ENCODE peak calls at places on chromosomes 5 and 9, in nine cellular contexts. One of them, this sample, is unnamed.

GRCh38 chr5:126988021-126988569 is 42.3 kb downstream of the MARCHF3 start:
- DNase-seq in heart right ventricle: no peak
- DNase-seq in spleen: no peak
- DNase-seq in SK-N-SH: no peak
- DNase-seq in psoas muscle: no peak
- DNase-seq in A549: no peak
- DNase-seq in aorta: no peak
- DNase-seq in lower lobe of right lung: no peak
- DNase-seq in GM23338: no peak
- DNase-seq in this sample: no peak

GRCh38 chr9:134484479-134484878 is 157.1 kb upstream of the COL5A1 start:
- DNase-seq in heart right ventricle: no peak
- DNase-seq in spleen: peak; percentile 51
- DNase-seq in SK-N-SH: no peak
- DNase-seq in psoas muscle: no peak
- DNase-seq in A549: no peak
- DNase-seq in aorta: peak; percentile 45
- DNase-seq in lower lobe of right lung: no peak
- DNase-seq in GM23338: no peak
- DNase-seq in this sample: peak; percentile 15

GRCh38 chr5:80805038-80805437 is 150.3 kb upstream of the DHFR start:
- DNase-seq in heart right ventricle: no peak
- DNase-seq in spleen: no peak
- DNase-seq in SK-N-SH: no peak
- DNase-seq in psoas muscle: no peak
- DNase-seq in A549: no peak
- DNase-seq in aorta: no peak
- DNase-seq in lower lobe of right lung: no peak
- DNase-seq in GM23338: no peak
- DNase-seq in this sample: no peak

GRCh38 chr5:76365558-76365957 is 37.5 kb upstream of the IQGAP2 start:
- DNase-seq in heart right ventricle: no peak
- DNase-seq in spleen: no peak
- DNase-seq in SK-N-SH: no peak
- DNase-seq in psoas muscle: no peak
- DNase-seq in A549: no peak
- DNase-seq in aorta: no peak
- DNase-seq in lower lobe of right lung: no peak
- DNase-seq in GM23338: no peak
- DNase-seq in this sample: no peak

GRCh38 chr9:132381966-132382541 is 24.6 kb downstream of the TTF1 start:
- DNase-seq in heart right ventricle: no peak
- DNase-seq in spleen: peak; percentile 77
- DNase-seq in SK-N-SH: no peak
- DNase-seq in psoas muscle: no peak
- DNase-seq in A549: no peak
- DNase-seq in aorta: peak; percentile 49
- DNase-seq in lower lobe of right lung: no peak
- DNase-seq in GM23338: no peak
- DNase-seq in this sample: no peak

GRCh38 chr9:123928471-123929176 is 1.3 kb downstream of the DENND1A start:
- DNase-seq in heart right ventricle: no peak
- DNase-seq in spleen: no peak
- DNase-seq in SK-N-SH: peak; percentile 60
- DNase-seq in psoas muscle: no peak
- DNase-seq in A549: no peak
- DNase-seq in aorta: no peak
- DNase-seq in lower lobe of right lung: no peak
- DNase-seq in GM23338: no peak
- DNase-seq in this sample: peak; percentile 39

GRCh38 chr9:114662081-114662989 is 4.7 kb upstream of the TEX53 start:
- DNase-seq in heart right ventricle: no peak
- DNase-seq in spleen: no peak
- DNase-seq in SK-N-SH: peak; percentile 77
- DNase-seq in psoas muscle: no peak
- DNase-seq in A549: peak; percentile 33
- DNase-seq in aorta: no peak
- DNase-seq in lower lobe of right lung: no peak
- DNase-seq in GM23338: peak; percentile 89
- DNase-seq in this sample: peak; percentile 53

GRCh38 chr5:27875148-27875547 is 836.8 kb upstream of the CDH9 start:
- DNase-seq in heart right ventricle: no peak
- DNase-seq in spleen: no peak
- DNase-seq in SK-N-SH: no peak
- DNase-seq in psoas muscle: no peak
- DNase-seq in A549: no peak
- DNase-seq in aorta: no peak
- DNase-seq in lower lobe of right lung: no peak
- DNase-seq in GM23338: no peak
- DNase-seq in this sample: no peak

GRCh38 chr5:66206465-66206864 is 62.4 kb downstream of the SREK1 start:
- DNase-seq in heart right ventricle: no peak
- DNase-seq in spleen: no peak
- DNase-seq in SK-N-SH: no peak
- DNase-seq in psoas muscle: no peak
- DNase-seq in A549: no peak
- DNase-seq in aorta: no peak
- DNase-seq in lower lobe of right lung: no peak
- DNase-seq in GM23338: no peak
- DNase-seq in this sample: no peak

GRCh38 chr9:130847306-130848217 is 12.5 kb downstream of the ABL1 start:
- DNase-seq in heart right ventricle: peak; percentile 39
- DNase-seq in spleen: no peak
- DNase-seq in SK-N-SH: peak; percentile 45
- DNase-seq in psoas muscle: peak; percentile 81
- DNase-seq in A549: peak; percentile 87
- DNase-seq in aorta: peak; percentile 80
- DNase-seq in lower lobe of right lung: no peak
- DNase-seq in GM23338: peak; percentile 86
- DNase-seq in this sample: peak; percentile 80

GRCh38 chr5:7348168-7348802 is 47.7 kb upstream of the ADCY2 start:
- DNase-seq in heart right ventricle: no peak
- DNase-seq in spleen: no peak
- DNase-seq in SK-N-SH: no peak
- DNase-seq in psoas muscle: no peak
- DNase-seq in A549: no peak
- DNase-seq in aorta: no peak
- DNase-seq in lower lobe of right lung: no peak
- DNase-seq in GM23338: peak; percentile 19
- DNase-seq in this sample: no peak

GRCh38 chr9:37405764-37406380 is 16.6 kb upstream of the GRHPR start:
- DNase-seq in heart right ventricle: no peak
- DNase-seq in spleen: no peak
- DNase-seq in SK-N-SH: no peak
- DNase-seq in psoas muscle: no peak
- DNase-seq in A549: no peak
- DNase-seq in aorta: no peak
- DNase-seq in lower lobe of right lung: no peak
- DNase-seq in GM23338: no peak
- DNase-seq in this sample: peak; percentile 59

DNA sequence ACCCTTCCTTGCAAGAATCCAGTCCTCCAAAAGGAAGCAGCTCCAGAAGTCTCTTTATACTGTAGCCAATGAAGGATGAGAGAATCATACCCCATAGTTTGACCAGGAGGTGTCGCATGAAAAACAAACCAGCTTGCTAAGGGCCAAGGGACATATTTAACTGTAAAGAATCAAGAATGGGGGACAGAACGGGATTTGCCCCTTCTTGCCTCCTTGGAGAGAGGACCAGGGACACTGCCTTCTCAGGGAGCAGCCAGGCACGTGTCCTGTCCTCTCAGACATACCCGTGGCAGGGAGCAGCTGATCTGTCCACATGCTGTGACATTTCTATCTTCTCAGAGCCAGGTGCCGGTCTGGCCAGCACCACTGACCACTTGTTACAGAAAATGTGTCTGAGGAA is 11.7 kb downstream of the PRUNE2 start:
- DNase-seq in heart right ventricle: no peak
- DNase-seq in spleen: no peak
- DNase-seq in SK-N-SH: no peak
- DNase-seq in psoas muscle: no peak
- DNase-seq in A549: no peak
- DNase-seq in aorta: no peak
- DNase-seq in lower lobe of right lung: no peak
- DNase-seq in GM23338: no peak
- DNase-seq in this sample: no peak
- H3K27ac ChIP-seq in heart right ventricle: no peak overlapping the region
- H3K27ac ChIP-seq in spleen: no peak overlapping the region
- H3K27ac ChIP-seq in SK-N-SH: no peak overlapping the region
- H3K27ac ChIP-seq in psoas muscle: no peak overlapping the region
- H3K27ac ChIP-seq in A549: no peak overlapping the region
- H3K27ac ChIP-seq in aorta: peak overlapping the region; percentile 46
- H3K27ac ChIP-seq in lower lobe of right lung: no peak overlapping the region
- H3K27ac ChIP-seq in GM23338: no peak overlapping the region
- H3K27ac ChIP-seq in this sample: no peak overlapping the region

GRCh38 chr5:133415906-133416305 is 196.4 kb downstream of the FSTL4 start:
- DNase-seq in heart right ventricle: no peak
- DNase-seq in spleen: no peak
- DNase-seq in SK-N-SH: no peak
- DNase-seq in psoas muscle: no peak
- DNase-seq in A549: no peak
- DNase-seq in aorta: no peak
- DNase-seq in lower lobe of right lung: no peak
- DNase-seq in GM23338: no peak
- DNase-seq in this sample: no peak
- H3K4me3 ChIP-seq in heart right ventricle: no peak overlapping the region
- H3K4me3 ChIP-seq in spleen: no peak overlapping the region
- H3K4me3 ChIP-seq in SK-N-SH: no peak overlapping the region
- H3K4me3 ChIP-seq in psoas muscle: no peak overlapping the region
- H3K4me3 ChIP-seq in A549: no peak overlapping the region
- H3K4me3 ChIP-seq in aorta: no peak overlapping the region
- H3K4me3 ChIP-seq in lower lobe of right lung: no peak overlapping the region
- H3K4me3 ChIP-seq in GM23338: no peak overlapping the region
- H3K4me3 ChIP-seq in this sample: no peak overlapping the region

GRCh38 chr9:35556781-35557180 is 48.3 kb upstream of the TESK1 start:
- DNase-seq in heart right ventricle: no peak
- DNase-seq in spleen: no peak
- DNase-seq in SK-N-SH: no peak
- DNase-seq in psoas muscle: no peak
- DNase-seq in A549: no peak
- DNase-seq in aorta: no peak
- DNase-seq in lower lobe of right lung: no peak
- DNase-seq in GM23338: no peak
- DNase-seq in this sample: no peak

GRCh38 chr9:35553670-35554543 is 51.2 kb upstream of the TESK1 start:
- DNase-seq in heart right ventricle: peak; percentile 40
- DNase-seq in spleen: no peak
- DNase-seq in SK-N-SH: peak; percentile 84
- DNase-seq in psoas muscle: peak; percentile 60
- DNase-seq in A549: peak; percentile 85
- DNase-seq in aorta: no peak
- DNase-seq in lower lobe of right lung: peak; percentile 76
- DNase-seq in GM23338: peak; percentile 90
- DNase-seq in this sample: peak; percentile 88

GRCh38 chr9:35555246-35555701 is 49.8 kb upstream of the TESK1 start:
- DNase-seq in heart right ventricle: no peak
- DNase-seq in spleen: no peak
- DNase-seq in SK-N-SH: no peak
- DNase-seq in psoas muscle: no peak
- DNase-seq in A549: no peak
- DNase-seq in aorta: no peak
- DNase-seq in lower lobe of right lung: no peak
- DNase-seq in GM23338: no peak
- DNase-seq in this sample: no peak

GRCh38 chr9:35557330-35557729 is 47.7 kb upstream of the TESK1 start:
- DNase-seq in heart right ventricle: no peak
- DNase-seq in spleen: no peak
- DNase-seq in SK-N-SH: no peak
- DNase-seq in psoas muscle: peak; percentile 53
- DNase-seq in A549: no peak
- DNase-seq in aorta: no peak
- DNase-seq in lower lobe of right lung: no peak
- DNase-seq in GM23338: no peak
- DNase-seq in this sample: no peak

GRCh38 chr9:35555881-35556280 is 49.2 kb upstream of the TESK1 start:
- DNase-seq in heart right ventricle: no peak
- DNase-seq in spleen: no peak
- DNase-seq in SK-N-SH: no peak
- DNase-seq in psoas muscle: no peak
- DNase-seq in A549: no peak
- DNase-seq in aorta: no peak
- DNase-seq in lower lobe of right lung: no peak
- DNase-seq in GM23338: no peak
- DNase-seq in this sample: no peak
- H3K4me1 ChIP-seq in heart right ventricle: peaks cover 24% of the 10 kb centered on the region
- H3K4me1 ChIP-seq in spleen: peaks cover 14% of the 10 kb centered on the region
- H3K4me1 ChIP-seq in SK-N-SH: no peaks in the 10 kb centered on the region
- H3K4me1 ChIP-seq in psoas muscle: peaks cover 68% of the 10 kb centered on the region
- H3K4me1 ChIP-seq in A549: peaks cover 35% of the 10 kb centered on the region
- H3K4me1 ChIP-seq in aorta: peaks cover 3% of the 10 kb centered on the region
- H3K4me1 ChIP-seq in lower lobe of right lung: peaks cover 12% of the 10 kb centered on the region
- H3K4me1 ChIP-seq in GM23338: no peaks in the 10 kb centered on the region
- H3K4me1 ChIP-seq in this sample: peaks cover 2% of the 10 kb centered on the region

DNA sequence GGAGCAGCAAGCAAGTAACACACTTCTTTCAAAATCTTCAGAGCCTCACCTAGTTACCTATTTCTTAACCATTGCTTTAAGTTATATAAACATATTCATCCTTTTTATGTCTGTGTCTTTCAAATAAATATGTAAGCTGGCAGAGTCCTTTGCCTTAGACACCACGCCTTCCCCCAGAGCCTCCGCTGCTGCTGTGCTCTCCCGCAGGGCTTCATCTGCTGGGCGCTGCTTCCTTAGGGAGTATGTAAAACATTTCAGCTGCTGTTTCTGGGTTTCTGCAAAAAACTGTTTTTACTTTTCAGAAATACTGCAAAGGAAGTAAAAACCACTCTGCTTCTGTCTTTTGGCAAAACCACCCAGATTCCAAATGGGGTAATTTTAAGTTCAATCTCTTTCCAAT is 133.0 kb downstream of the CDC42SE2 start:
- DNase-seq in heart right ventricle: no peak
- DNase-seq in spleen: no peak
- DNase-seq in SK-N-SH: no peak
- DNase-seq in psoas muscle: no peak
- DNase-seq in A549: no peak
- DNase-seq in aorta: no peak
- DNase-seq in lower lobe of right lung: no peak
- DNase-seq in GM23338: no peak
- DNase-seq in this sample: no peak
- H3K27ac ChIP-seq in heart right ventricle: no peak overlapping the region
- H3K27ac ChIP-seq in spleen: no peak overlapping the region
- H3K27ac ChIP-seq in SK-N-SH: no peak overlapping the region
- H3K27ac ChIP-seq in psoas muscle: no peak overlapping the region
- H3K27ac ChIP-seq in A549: no peak overlapping the region
- H3K27ac ChIP-seq in aorta: no peak overlapping the region
- H3K27ac ChIP-seq in lower lobe of right lung: no peak overlapping the region
- H3K27ac ChIP-seq in GM23338: no peak overlapping the region
- H3K27ac ChIP-seq in this sample: no peak overlapping the region

This sample was measured in right cardiac atrium.